ENCODE peak calls at places on chromosomes 1 and 21, in four cellular contexts. L, U, S and G are unnamed samples.
A peak's percentile ranks its signal among the peaks of the same experiment; 100 is the strongest.

GRCh38 chr21:42827588-42827987 is 51.8 kb downstream of the WDR4 start:
- DNase-seq in L (no peak), U (no peak), S (no peak), G (no peak)

GRCh38 chr1:101309334-101310221 is 72.8 kb downstream of the S1PR1 start:
- DNase-seq in L (no peak), U (peak; percentile 29), S (peak; percentile 32), G (peak; percentile 70)

GRCh38 chr1:230278871-230279582 is 147.1 kb downstream of the PGBD5 start:
- DNase-seq in L (no peak), U (no peak), S (no peak), G (peak; percentile 31)

GRCh38 chr1:227058321-227058751 is 118.2 kb downstream of the COQ8A start:
- DNase-seq in L (peak; percentile 19), U (peak; percentile 82), S (no peak), G (no peak)

GRCh38 chr1:223207293-223208066 is 64.4 kb upstream of the TLR5 start:
- DNase-seq in L (no peak), U (peak; percentile 75), S (peak; percentile 44), G (no peak)

GRCh38 chr21:34630536-34631143 is 15.7 kb upstream of the RCAN1 start:
- DNase-seq in L (no peak), U (peak; percentile 13), S (peak; percentile 38), G (no peak)

GRCh38 chr1:76949503-76949902 is 82.2 kb downstream of the ST6GALNAC5 start:
- DNase-seq in L (peak; percentile 30), U (peak; percentile 47), S (no peak), G (no peak)

GRCh38 chr21:40827509-40827908 is 19.4 kb downstream of the DSCAM start:
- DNase-seq in L (no peak), U (no peak), S (no peak), G (no peak)

GRCh38 chr1:65704318-65704717 is 88.4 kb upstream of the PDE4B start:
- DNase-seq in L (no peak), U (no peak), S (no peak), G (no peak)

GRCh38 chr1:29960906-29961675 is 724.8 kb downstream of the PTPRU start:
- DNase-seq in L (no peak), U (no peak), S (no peak), G (peak; percentile 48)

GRCh38 chr1:67893126-67893495 is 59.8 kb upstream of the GNG12 start:
- DNase-seq in L (no peak), U (no peak), S (no peak), G (no peak)

GRCh38 chr1:180881806-180882509 is 30.7 kb upstream of the KIAA1614 start:
- DNase-seq in L (no peak), U (peak; percentile 52), S (no peak), G (no peak)

GRCh38 chr1:8863138-8863537 is 15.3 kb downstream of the ENO1 start:
- DNase-seq in L (no peak), U (no peak), S (no peak), G (no peak)

GRCh38 chr1:154206212-154206611 is at the start of gene CFAP141:
- DNase-seq in L (no peak), U (no peak), S (no peak), G (no peak)

GRCh38 chr1:31111290-31111951 is 45.9 kb upstream of the PUM1 start:
- DNase-seq in L (no peak), U (peak; percentile 52), S (no peak), G (no peak)

GRCh38 chr1:39398278-39399010 is 93.0 kb upstream of the BMP8A start:
- DNase-seq in L (peak; percentile 94), U (peak; percentile 99), S (peak; percentile 42), G (peak; percentile 43)

GRCh38 chr1:39397487-39397886 is 93.9 kb upstream of the BMP8A start:
- DNase-seq in L (no peak), U (no peak), S (no peak), G (no peak)

GRCh38 chr1:39394598-39394997 is 96.8 kb upstream of the BMP8A start:
- DNase-seq in L (no peak), U (no peak), S (no peak), G (no peak)

GRCh38 chr1:39395357-39395831 is 96.0 kb upstream of the BMP8A start:
- DNase-seq in L (peak; percentile 86), U (peak; percentile 92), S (peak; percentile 32), G (no peak)

DNA sequence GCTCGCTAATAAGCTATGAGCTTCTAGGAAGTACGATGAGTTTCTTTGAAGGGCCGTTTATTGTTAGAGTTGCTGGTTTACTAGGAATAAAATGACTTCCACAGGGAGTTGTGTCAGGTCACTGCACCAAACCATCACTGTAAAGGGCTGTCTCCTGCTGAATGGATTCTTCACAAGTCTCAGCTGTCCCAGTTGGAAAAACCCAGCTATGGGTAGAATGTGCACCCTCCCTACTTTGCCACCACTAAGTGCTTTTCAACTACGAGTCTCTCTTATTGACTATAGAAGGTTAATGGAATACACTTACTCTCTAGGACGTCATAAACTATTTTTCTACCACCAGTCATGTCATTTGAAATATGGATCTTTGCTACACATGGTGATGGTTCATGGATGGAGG is 94.8 kb upstream of the BMP8A start:
- DNase-seq in L (no peak), U (no peak), S (no peak), G (no peak)
- H3K4me1 ChIP-seq in L (peaks cover 85% of the 10 kb centered on the region), U (peaks cover 75% of the 10 kb centered on the region), S (peaks cover 76% of the 10 kb centered on the region), G (peaks cover 39% of the 10 kb centered on the region)

GRCh38 chr1:220043646-220044045 is 2.7 kb downstream of the EPRS1 start:
- DNase-seq in L (no peak), U (no peak), S (no peak), G (no peak)
- H3K4me3 ChIP-seq in L (no peak overlapping the region), U (no peak overlapping the region), S (no peak overlapping the region), G (no peak overlapping the region)

GRCh38 chr1:167599839-167600581 is 30.0 kb upstream of the RCSD1 start:
- DNase-seq in L (no peak), U (peak; percentile 46), S (peak; percentile 51), G (no peak)
- H3K4me1 ChIP-seq in L (no peaks in the 10 kb centered on the region), U (no peaks in the 10 kb centered on the region), S (peaks cover 35% of the 10 kb centered on the region), G (no peaks in the 10 kb centered on the region)

GRCh38 chr1:35062518-35063196 is 16.5 kb upstream of the ZMYM1 start:
- DNase-seq in L (no peak), U (peak; percentile 67), S (no peak), G (no peak)
- H3K4me3 ChIP-seq in L (no peak overlapping the region), U (no peak overlapping the region), S (no peak overlapping the region), G (no peak overlapping the region)

DNA sequence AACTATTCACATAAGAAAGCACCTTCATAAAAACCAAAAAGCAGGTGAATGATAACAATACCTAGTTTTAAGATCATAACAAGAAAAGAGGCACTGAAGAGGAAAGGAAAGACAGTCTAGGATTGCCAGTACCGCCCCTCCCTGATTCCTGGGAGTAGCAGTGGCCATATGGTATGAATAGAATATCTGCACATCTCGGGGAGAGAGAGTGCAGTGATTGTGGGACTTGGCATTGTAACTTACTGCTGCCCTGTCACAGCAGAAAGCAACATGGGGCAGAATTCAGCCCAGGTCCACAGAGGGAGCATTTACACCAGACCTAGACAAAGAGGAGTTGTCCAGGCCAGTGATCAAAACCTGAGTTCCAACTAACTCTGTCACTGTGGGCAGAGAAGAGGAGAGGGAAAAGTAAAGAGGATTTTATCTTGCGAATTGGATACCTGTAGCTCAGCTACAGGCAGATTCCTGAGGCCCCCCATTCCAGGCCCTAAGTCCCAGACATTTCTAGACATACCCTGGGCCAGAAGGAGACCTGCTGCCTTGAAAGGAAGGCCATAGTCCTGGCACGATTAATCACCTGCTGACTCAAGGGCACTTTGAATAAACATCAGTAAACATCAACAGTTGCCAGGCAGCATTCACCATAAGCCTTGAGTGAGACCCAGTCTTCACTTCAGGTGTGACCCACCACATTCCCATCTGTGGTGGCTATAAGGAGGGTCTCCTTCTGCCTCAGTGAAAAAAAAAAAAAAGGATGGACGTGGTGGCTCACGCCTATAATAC is 397.5 kb downstream of the TGFB2 start:
- DNase-seq in L (no peak), U (peak; percentile 8), S (no peak), G (no peak)
- H3K4me1 ChIP-seq in L (peaks cover 9% of the 10 kb centered on the region), U (no peaks in the 10 kb centered on the region), S (no peaks in the 10 kb centered on the region), G (no peaks in the 10 kb centered on the region)